ENCODE peak calls at places on chromosomes 16 and 17, in eight cellular contexts. L, T, C, B, Q, P, G and X are unnamed samples.

GRCh38 chr17:28395426-28395825 is 10.6 kb downstream of the SLC46A1 start:
- DNase-seq in G (no peak), B (no peak), C (no peak), L (no peak), Q (no peak), T (no peak), P (no peak), X (no peak)

GRCh38 chr17:78137392-78138203 is 7.0 kb downstream of the TMC8 start:
- DNase-seq in G (peak), T (no peak), P (peak), C (peak), L (peak), Q (peak), B (no peak), X (no peak)

GRCh38 chr16:3115011-3115410 is 2.6 kb downstream of the ZNF205 start:
- DNase-seq in G (no peak), L (no peak), T (no peak), P (no peak), C (no peak), Q (no peak), B (no peak), X (no peak)

GRCh38 chr17:56629450-56630187 is 36.1 kb downstream of the NOG start:
- DNase-seq in P (no peak), B (peak), Q (peak), C (no peak), T (no peak), L (peak), G (peak), X (no peak)

GRCh38 chr16:50534091-50534490 is 14.1 kb upstream of the NKD1 start:
- DNase-seq in G (no peak), Q (no peak), B (no peak), P (no peak), L (no peak), T (no peak), C (no peak), X (no peak)

GRCh38 chr16:27317738-27318398 is 4.1 kb downstream of the IL4R start:
- DNase-seq in C (no peak), B (no peak), Q (no peak), P (no peak), G (no peak), T (peak), L (no peak), X (no peak)

GRCh38 chr17:27463235-27463677 is 7.0 kb downstream of the KSR1 start:
- DNase-seq in Q (no peak), G (no peak), T (no peak), L (peak), B (no peak), C (no peak), P (no peak), X (no peak)

GRCh38 chr17:8041249-8041928 is 2.5 kb downstream of the ALOX15B start:
- DNase-seq in B (peak), G (peak), P (peak), Q (peak), C (peak), L (peak), T (no peak), X (no peak)

GRCh38 chr17:38873646-38874380 is 4.0 kb downstream of the LASP1 start:
- DNase-seq in C (no peak), L (no peak), B (no peak), T (no peak), P (peak), Q (no peak), G (peak), X (no peak)

GRCh38 chr17:37729905-37730304 is 15.0 kb downstream of the HNF1B start:
- DNase-seq in C (no peak), P (no peak), G (no peak), B (no peak), T (no peak), L (no peak), Q (no peak), X (no peak)

GRCh38 chr17:17351901-17352781 is 49.0 kb downstream of the NT5M start:
- DNase-seq in B (peak), L (no peak), P (peak), G (no peak), C (no peak), T (peak), Q (peak), X (no peak)

GRCh38 chr17:67994827-67995567 is 1.3 kb downstream of the C17orf58 start:
- DNase-seq in C (no peak), T (no peak), P (no peak), G (peak), B (peak), L (no peak), Q (no peak), X (no peak)

GRCh38 chr16:55275869-55276268 is 48.1 kb upstream of the IRX6 start:
- DNase-seq in G (no peak), C (no peak), B (no peak), Q (no peak), T (no peak), P (no peak), L (no peak), X (no peak)

GRCh38 chr16:67936876-67937605 is 391 bp upstream of the PSMB10 start:
- DNase-seq in C (peak), B (no peak), Q (no peak), T (no peak), L (no peak), P (peak), G (no peak), X (no peak)

GRCh38 chr16:30757316-30757715 is 4.5 kb downstream of the CFAP119 start:
- DNase-seq in B (no peak), P (no peak), Q (no peak), C (no peak), L (no peak), T (no peak), G (no peak), X (no peak)

GRCh38 chr17:77329741-77330531 is 189.2 kb downstream of the SEC14L1 start:
- DNase-seq in B (no peak), C (no peak), L (no peak), G (no peak), P (peak), Q (no peak), T (no peak), X (no peak)

GRCh38 chr16:11560701-11561439 is 25.8 kb downstream of the LITAF start:
- DNase-seq in P (peak), Q (no peak), G (no peak), L (no peak), T (no peak), C (peak), B (no peak), X (no peak)

GRCh38 chr17:82257473-82257872 is 16.0 kb downstream of the CSNK1D start:
- DNase-seq in P (peak), T (peak), C (no peak), B (peak), G (peak), Q (no peak), L (peak), X (no peak)

GRCh38 chr16:920722-921121 is 50.1 kb downstream of the LMF1 start:
- DNase-seq in P (no peak), G (no peak), T (no peak), L (no peak), B (peak), C (no peak), Q (no peak), X (no peak)

GRCh38 chr16:21683184-21683583 is 19.4 kb downstream of the OTOA start:
- DNase-seq in Q (no peak), G (no peak), C (no peak), L (no peak), T (no peak), B (no peak), P (no peak), X (no peak)

GRCh38 chr16:89409161-89409711 is 81.1 kb downstream of the ANKRD11 start:
- DNase-seq in L (no peak), T (no peak), C (peak), P (peak), G (no peak), Q (no peak), B (peak), X (no peak)

GRCh38 chr16:89246383-89246902 is 28.9 kb downstream of the ZNF778 start:
- DNase-seq in B (no peak), T (no peak), G (no peak), P (no peak), L (no peak), Q (no peak), C (no peak), X (no peak)

GRCh38 chr17:78805301-78805700 is 23.2 kb upstream of the CYTH1 start:
- DNase-seq in B (no peak), C (peak), Q (no peak), P (peak), G (no peak), T (no peak), L (no peak), X (no peak)

GRCh38 chr16:70696952-70697600 is 11.2 kb upstream of the MTSS2 start:
- DNase-seq in P (no peak), T (no peak), L (no peak), G (no peak), B (no peak), C (no peak), Q (no peak), X (no peak)

GRCh38 chr16:1314399-1315068 is 5.1 kb downstream of the UBE2I start:
- DNase-seq in Q (no peak), G (no peak), B (no peak), T (no peak), P (no peak), C (no peak), L (no peak), X (no peak)

GRCh38 chr16:75254359-75254837 is 3.0 kb upstream of the BCAR1 start:
- DNase-seq in B (peak), C (no peak), T (no peak), P (no peak), G (peak), Q (no peak), L (no peak), X (no peak)

GRCh38 chr17:15782809-15783208 is 50.7 kb downstream of the TBC1D26 start:
- DNase-seq in G (no peak), L (no peak), C (no peak), P (peak), Q (no peak), T (no peak), B (peak), X (no peak)

GRCh38 chr16:85483424-85483823 is 129.7 kb upstream of the GSE1 start:
- DNase-seq in B (no peak), L (no peak), T (no peak), P (no peak), G (no peak), Q (no peak), C (no peak), X (no peak)

GRCh38 chr16:54411555-54411954 is 125.0 kb upstream of the IRX3 start:
- DNase-seq in P (no peak), Q (no peak), T (no peak), L (no peak), B (peak), G (no peak), C (no peak), X (no peak)

GRCh38 chr16:7408700-7409340 is 76.2 kb downstream of the RBFOX1 start:
- DNase-seq in L (no peak), B (no peak), C (no peak), P (no peak), G (no peak), Q (no peak), T (no peak), X (no peak)

GRCh38 chr17:9079461-9080103 is 58.3 kb downstream of the NTN1 start:
- DNase-seq in P (no peak), L (no peak), T (no peak), G (no peak), Q (no peak), C (no peak), B (no peak), X (no peak)

GRCh38 chr17:20189322-20189721 is 180.2 kb downstream of the SPECC1 start:
- DNase-seq in Q (peak), G (no peak), L (no peak), P (no peak), C (no peak), T (peak), B (peak), X (no peak)

GRCh38 chr17:45895304-45895968 is 1.1 kb downstream of the MAPT start:
- DNase-seq in P (no peak), B (peak), C (no peak), G (peak), T (peak), L (peak), Q (no peak), X (peak)

GRCh38 chr16:8859913-8860881 is 8.6 kb downstream of the CARHSP1 start:
- DNase-seq in B (peak), P (peak), C (no peak), T (no peak), G (no peak), Q (no peak), L (peak), X (no peak)

GRCh38 chr16:49632798-49633189 is 223.1 kb downstream of the ZNF423 start:
- DNase-seq in B (no peak), Q (no peak), T (no peak), P (no peak), L (no peak), G (no peak), C (no peak), X (no peak)

GRCh38 chr16:13338044-13338443 is 436.6 kb downstream of the SHISA9 start:
- DNase-seq in G (no peak), L (no peak), Q (no peak), T (no peak), B (no peak), C (no peak), P (no peak), X (no peak)

GRCh38 chr17:61479493-61480413 is 27.5 kb downstream of the TBX4 start:
- DNase-seq in L (no peak), P (peak), T (no peak), G (no peak), Q (no peak), C (no peak), B (no peak), X (no peak)

DNA sequence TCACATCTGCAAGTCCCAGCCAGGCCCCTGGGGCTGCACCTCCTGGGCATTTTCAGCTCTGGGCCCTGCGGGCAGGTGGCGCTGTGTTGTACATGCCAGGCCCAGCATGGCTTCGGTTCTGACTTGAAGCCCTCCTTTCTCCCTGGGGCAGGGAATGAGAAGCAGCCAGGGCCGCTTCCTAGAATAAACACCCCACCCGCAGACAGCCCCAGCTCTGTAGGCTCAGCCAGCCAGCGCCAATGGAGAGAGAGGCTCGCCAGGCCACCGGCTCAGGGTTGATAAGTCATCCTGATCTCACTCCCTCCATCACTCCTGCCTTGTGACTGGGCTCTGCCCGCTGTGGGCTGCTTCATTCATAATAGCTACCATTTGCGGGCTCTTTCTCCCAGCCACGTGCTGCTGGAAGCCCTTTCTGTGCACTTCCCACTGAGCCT is 6.0 kb upstream of the GLIS2 start:
- DNase-seq in P (peak), C (peak), T (no peak), L (peak), G (peak), Q (no peak), B (peak), X (peak)
- TF ChIP-seq CTCF in P (peak), C (peak), T (peak), L (no peak), G (peak), Q (peak), B (peak), X (no peak)

GRCh38 chr17:51119415-51120356 is 982 bp downstream of the SPAG9 start:
- DNase-seq in C (peak), G (peak), T (peak), P (peak), B (peak), Q (peak), L (peak), X (peak)
- TF ChIP-seq CTCF in C (no peak), G (peak), T (no peak), P (no peak), B (no peak), Q (peak), L (peak), X (no peak)

DNA sequence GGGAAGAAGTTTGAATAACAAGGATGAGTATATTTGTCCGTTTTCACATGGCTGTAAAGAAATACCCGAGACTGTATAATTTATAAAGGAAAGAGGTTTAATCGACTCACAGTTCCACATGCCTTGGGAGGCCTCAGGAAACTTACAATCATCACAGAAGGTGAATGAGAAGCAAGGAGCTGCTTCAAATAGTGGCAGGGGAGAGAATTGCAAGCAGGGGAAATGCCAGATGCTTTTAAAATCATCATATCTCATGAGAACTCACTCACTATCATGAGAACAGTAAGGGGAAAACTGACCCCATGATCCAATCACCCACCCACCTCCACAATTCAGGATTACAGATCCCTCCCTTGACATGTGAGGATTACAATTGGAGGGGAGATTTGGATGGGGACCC is 212.8 kb upstream of the CDH8 start:
- DNase-seq in G (no peak), C (no peak), P (no peak), B (no peak), Q (no peak), T (no peak), L (no peak), X (no peak)
- TF ChIP-seq CTCF in G (no peak), C (no peak), P (no peak), B (no peak), Q (no peak), T (no peak), L (no peak), X (no peak)

DNA sequence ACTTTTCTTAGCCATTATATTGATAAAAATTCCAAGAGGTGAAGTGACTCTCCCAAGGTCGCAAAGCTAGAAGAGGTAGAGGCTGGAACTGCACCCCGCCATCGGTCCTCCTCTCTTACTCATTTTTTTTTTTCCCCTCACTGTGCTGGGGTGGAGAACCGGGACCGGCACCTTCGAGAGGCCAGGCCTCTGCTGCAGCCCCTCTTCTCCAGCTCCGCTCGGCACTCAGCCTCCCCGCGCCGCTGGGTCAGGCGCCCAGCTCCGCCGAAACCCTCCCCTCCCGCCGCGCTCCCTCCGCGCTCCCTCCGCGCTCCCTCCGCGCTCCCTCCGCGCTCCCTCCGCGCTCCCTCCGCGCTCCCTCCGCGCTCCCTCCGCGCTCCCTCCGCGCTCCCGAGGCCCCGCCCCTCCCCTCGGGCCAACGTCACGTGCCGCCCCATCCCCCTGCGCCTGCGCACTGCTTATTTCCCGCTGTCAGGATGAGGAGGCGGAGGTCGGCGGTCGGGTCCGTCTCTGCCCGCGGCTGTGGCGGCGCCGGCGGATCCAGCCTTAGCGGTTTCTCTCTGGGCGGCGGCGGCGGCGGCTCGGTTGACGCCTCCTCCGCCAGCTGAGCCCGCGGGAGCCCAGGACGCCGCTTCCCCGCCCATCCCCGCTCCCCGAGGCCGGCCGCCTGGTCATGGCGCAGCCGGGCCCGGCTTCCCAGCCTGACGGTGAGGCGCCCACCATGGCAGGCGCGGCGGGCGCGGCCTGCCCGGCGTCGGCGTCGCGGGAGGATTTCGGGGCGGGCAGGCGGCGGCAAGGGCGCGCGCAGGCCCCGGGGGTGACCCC is at the start of gene RABEP1:
- DNase-seq in L (peak), B (peak), P (peak), Q (peak), G (peak), C (peak), T (peak), X (peak)
- TF ChIP-seq CTCF in L (no peak), B (peak), P (peak), Q (no peak), G (no peak), C (peak), T (peak), X (no peak)

GRCh38 chr17:32610027-32610650 is 123.3 kb downstream of the CDK5R1 start:
- DNase-seq in G (no peak), Q (no peak), C (no peak), P (no peak), T (no peak), B (no peak), L (no peak), X (no peak)

GRCh38 chr17:32609085-32609484 is 122.3 kb downstream of the CDK5R1 start:
- DNase-seq in P (peak), B (no peak), T (no peak), L (no peak), G (peak), Q (no peak), C (peak), X (peak)

GRCh38 chr17:32604966-32605365 is 118.2 kb downstream of the CDK5R1 start:
- DNase-seq in P (no peak), C (no peak), L (no peak), G (no peak), T (no peak), Q (no peak), B (no peak), X (no peak)

GRCh38 chr17:32608267-32608666 is 121.5 kb downstream of the CDK5R1 start:
- DNase-seq in G (no peak), T (no peak), P (no peak), Q (no peak), B (no peak), L (no peak), C (no peak), X (no peak)

DNA sequence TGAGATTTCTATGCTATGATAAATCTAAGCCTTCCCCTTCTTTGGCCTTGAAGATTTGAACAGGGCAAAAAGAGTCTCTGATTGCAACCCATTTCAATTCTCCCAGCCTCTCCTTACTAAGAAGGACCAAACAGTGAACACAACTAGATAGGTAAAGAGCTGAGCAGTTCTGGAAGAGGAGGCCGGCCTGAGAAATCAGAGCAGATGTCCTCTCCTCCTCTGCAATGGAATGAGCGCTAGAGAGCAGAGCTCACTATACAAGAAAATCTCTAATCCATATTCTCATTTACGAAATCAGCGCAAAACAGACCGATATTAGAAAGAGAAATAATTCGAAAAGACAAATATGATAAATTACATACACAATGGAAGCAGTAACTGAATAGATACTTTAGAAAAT is 124.2 kb downstream of the CDK5R1 start:
- DNase-seq in B (no peak), Q (no peak), T (no peak), G (no peak), P (no peak), L (no peak), C (no peak), X (no peak)
- TF ChIP-seq CTCF in B (no peak), Q (no peak), T (no peak), G (no peak), P (no peak), L (no peak), C (no peak), X (no peak)

GRCh38 chr17:58096892-58097291 is 13.7 kb downstream of the DYNLL2 start:
- DNase-seq in L (no peak), G (no peak), C (no peak), Q (no peak), B (no peak), P (no peak), T (no peak), X (no peak)
- TF ChIP-seq CTCF in L (no peak), G (no peak), C (no peak), Q (peak), B (no peak), P (no peak), T (no peak), X (no peak)

GRCh38 chr17:309361-309888 is 43.2 kb downstream of the RPH3AL start:
- DNase-seq in T (no peak), P (no peak), B (peak), G (peak), L (peak), C (no peak), Q (peak), X (no peak)
- TF ChIP-seq CTCF in T (peak), P (no peak), B (peak), G (peak), L (peak), C (no peak), Q (peak), X (no peak)